ENCODE peak calls at places on chromosomes 13 and 19, in six cellular contexts. One of them, this sample, is unnamed.
A peak's percentile ranks its signal among the peaks of the same experiment; 100 is the strongest.

GRCh38 chr13:114096811-114097503 is 35.5 kb downstream of the RASA3 start:
- DNase-seq in esophagus squamous epithelium: no peak
- DNase-seq in A549: no peak
- DNase-seq in body of pancreas: no peak
- DNase-seq in fibroblast of lung: no peak
- DNase-seq in psoas muscle: peak; percentile 50
- DNase-seq in this sample: no peak

GRCh38 chr19:30792561-30793505 is 420.6 kb downstream of the ZNF536 start:
- DNase-seq in A549: no peak
- DNase-seq in fibroblast of lung: no peak
- DNase-seq in psoas muscle: no peak
- DNase-seq in body of pancreas: no peak
- DNase-seq in esophagus squamous epithelium: no peak
- DNase-seq in this sample: no peak

GRCh38 chr19:48206402-48207093 is 36.1 kb downstream of the ZSWIM9 start:
- DNase-seq in fibroblast of lung: no peak
- DNase-seq in psoas muscle: no peak
- DNase-seq in A549: no peak
- DNase-seq in esophagus squamous epithelium: no peak
- DNase-seq in body of pancreas: no peak
- DNase-seq in this sample: no peak

GRCh38 chr19:41905273-41906002 is 22.5 kb downstream of the ARHGEF1 start:
- DNase-seq in esophagus squamous epithelium: no peak
- DNase-seq in A549: no peak
- DNase-seq in fibroblast of lung: no peak
- DNase-seq in psoas muscle: no peak
- DNase-seq in body of pancreas: no peak
- DNase-seq in this sample: no peak

GRCh38 chr19:44747739-44748425 is 626 bp upstream of the BCL3 start:
- DNase-seq in fibroblast of lung: peak; percentile 70
- DNase-seq in esophagus squamous epithelium: no peak
- DNase-seq in A549: peak; percentile 76
- DNase-seq in psoas muscle: peak; percentile 84
- DNase-seq in body of pancreas: peak; percentile 78
- DNase-seq in this sample: no peak

GRCh38 chr19:55870736-55871135 is 34.4 kb downstream of the NLRP4 start:
- DNase-seq in psoas muscle: no peak
- DNase-seq in esophagus squamous epithelium: no peak
- DNase-seq in fibroblast of lung: no peak
- DNase-seq in A549: no peak
- DNase-seq in body of pancreas: no peak
- DNase-seq in this sample: no peak

GRCh38 chr19:3270908-3271307 is 46.4 kb downstream of the CELF5 start:
- DNase-seq in A549: no peak
- DNase-seq in esophagus squamous epithelium: no peak
- DNase-seq in psoas muscle: no peak
- DNase-seq in fibroblast of lung: peak; percentile 42
- DNase-seq in body of pancreas: no peak
- DNase-seq in this sample: peak; percentile 30

GRCh38 chr19:6125571-6125989 is 9.9 kb upstream of the ACSBG2 start:
- DNase-seq in esophagus squamous epithelium: no peak
- DNase-seq in psoas muscle: no peak
- DNase-seq in fibroblast of lung: peak; percentile 65
- DNase-seq in A549: no peak
- DNase-seq in body of pancreas: peak; percentile 79
- DNase-seq in this sample: peak; percentile 73

GRCh38 chr13:47039106-47039505 is 142.3 kb upstream of the HTR2A start:
- DNase-seq in esophagus squamous epithelium: no peak
- DNase-seq in A549: no peak
- DNase-seq in body of pancreas: no peak
- DNase-seq in psoas muscle: no peak
- DNase-seq in fibroblast of lung: peak; percentile 92
- DNase-seq in this sample: no peak

GRCh38 chr19:39546599-39546998 is 6.6 kb upstream of the EID2 start:
- DNase-seq in fibroblast of lung: no peak
- DNase-seq in esophagus squamous epithelium: no peak
- DNase-seq in psoas muscle: no peak
- DNase-seq in A549: no peak
- DNase-seq in body of pancreas: no peak
- DNase-seq in this sample: no peak

GRCh38 chr13:100513171-100513570 is 75.4 kb downstream of the GGACT start:
- DNase-seq in fibroblast of lung: no peak
- DNase-seq in psoas muscle: no peak
- DNase-seq in esophagus squamous epithelium: no peak
- DNase-seq in A549: no peak
- DNase-seq in body of pancreas: no peak
- DNase-seq in this sample: no peak

GRCh38 chr13:83796364-83796763 is 85.9 kb downstream of the SLITRK1 start:
- DNase-seq in esophagus squamous epithelium: no peak
- DNase-seq in fibroblast of lung: no peak
- DNase-seq in body of pancreas: no peak
- DNase-seq in psoas muscle: no peak
- DNase-seq in A549: no peak
- DNase-seq in this sample: no peak

GRCh38 chr13:50969691-50970090 is 60.1 kb downstream of the RNASEH2B start:
- DNase-seq in esophagus squamous epithelium: no peak
- DNase-seq in fibroblast of lung: peak; percentile 17
- DNase-seq in A549: no peak
- DNase-seq in psoas muscle: no peak
- DNase-seq in body of pancreas: no peak
- DNase-seq in this sample: no peak

GRCh38 chr19:30069535-30070197 is 127.6 kb downstream of the URI1 start:
- DNase-seq in A549: no peak
- DNase-seq in psoas muscle: peak; percentile 20
- DNase-seq in fibroblast of lung: no peak
- DNase-seq in esophagus squamous epithelium: no peak
- DNase-seq in body of pancreas: no peak
- DNase-seq in this sample: no peak

GRCh38 chr19:29003641-29004409 is 209.1 kb downstream of the UQCRFS1 start:
- DNase-seq in body of pancreas: no peak
- DNase-seq in fibroblast of lung: no peak
- DNase-seq in psoas muscle: no peak
- DNase-seq in esophagus squamous epithelium: no peak
- DNase-seq in A549: no peak
- DNase-seq in this sample: no peak

GRCh38 chr13:110387451-110388140 is 80.5 kb downstream of the COL4A2 start:
- DNase-seq in psoas muscle: peak; percentile 61
- DNase-seq in fibroblast of lung: no peak
- DNase-seq in esophagus squamous epithelium: no peak
- DNase-seq in A549: no peak
- DNase-seq in body of pancreas: no peak
- DNase-seq in this sample: no peak

GRCh38 chr19:31338069-31338767 is 11.0 kb downstream of the TSHZ3 start:
- DNase-seq in A549: peak; percentile 55
- DNase-seq in body of pancreas: peak; percentile 53
- DNase-seq in fibroblast of lung: peak; percentile 60
- DNase-seq in psoas muscle: peak; percentile 72
- DNase-seq in esophagus squamous epithelium: no peak
- DNase-seq in this sample: no peak

DNA sequence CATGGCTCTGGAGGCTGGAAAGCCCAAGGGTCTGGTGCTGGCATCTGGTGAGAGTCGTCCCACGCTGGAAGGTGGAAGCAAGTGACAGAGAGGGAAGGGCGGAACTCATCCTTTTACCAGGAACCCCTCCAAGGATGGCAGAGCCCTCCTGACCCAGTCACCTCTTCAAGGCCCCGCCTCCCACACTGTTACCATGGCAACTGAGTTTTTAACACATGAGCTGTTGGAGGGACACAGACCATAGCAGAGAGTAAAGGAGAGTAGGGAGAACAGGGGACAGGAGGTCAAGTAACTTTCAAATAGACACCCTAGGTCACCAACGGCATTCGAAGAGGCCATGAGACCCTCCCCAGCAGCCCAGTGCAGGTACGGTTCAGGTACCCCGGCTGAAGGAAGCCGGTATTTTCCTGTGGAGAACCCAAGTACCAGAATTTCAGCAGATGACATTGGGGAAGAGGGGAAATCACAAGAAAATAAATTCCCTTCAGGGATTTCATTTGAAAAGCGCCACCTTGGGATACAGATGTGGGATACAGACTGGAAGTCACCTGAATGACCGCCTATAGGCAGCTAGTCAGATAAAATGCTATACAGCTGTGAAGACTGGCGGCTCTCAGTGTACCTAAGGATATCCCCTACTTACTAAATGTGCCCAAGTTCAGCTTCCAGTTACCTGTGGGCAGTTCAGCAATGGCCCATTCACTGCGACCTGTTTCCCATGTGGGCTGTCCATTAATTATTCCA is 8.0 kb downstream of the IL17D start:
- DNase-seq in fibroblast of lung: no peak
- DNase-seq in body of pancreas: no peak
- DNase-seq in A549: peak; percentile 22
- DNase-seq in psoas muscle: no peak
- DNase-seq in esophagus squamous epithelium: no peak
- DNase-seq in this sample: no peak
- H3K27ac ChIP-seq in fibroblast of lung: no peak overlapping the region
- H3K27ac ChIP-seq in body of pancreas: no peak overlapping the region
- H3K27ac ChIP-seq in A549: no peak overlapping the region
- H3K27ac ChIP-seq in psoas muscle: peak overlapping the region; percentile 91
- H3K27ac ChIP-seq in esophagus squamous epithelium: no peak overlapping the region
- H3K27ac ChIP-seq in this sample: no peak overlapping the region

DNA sequence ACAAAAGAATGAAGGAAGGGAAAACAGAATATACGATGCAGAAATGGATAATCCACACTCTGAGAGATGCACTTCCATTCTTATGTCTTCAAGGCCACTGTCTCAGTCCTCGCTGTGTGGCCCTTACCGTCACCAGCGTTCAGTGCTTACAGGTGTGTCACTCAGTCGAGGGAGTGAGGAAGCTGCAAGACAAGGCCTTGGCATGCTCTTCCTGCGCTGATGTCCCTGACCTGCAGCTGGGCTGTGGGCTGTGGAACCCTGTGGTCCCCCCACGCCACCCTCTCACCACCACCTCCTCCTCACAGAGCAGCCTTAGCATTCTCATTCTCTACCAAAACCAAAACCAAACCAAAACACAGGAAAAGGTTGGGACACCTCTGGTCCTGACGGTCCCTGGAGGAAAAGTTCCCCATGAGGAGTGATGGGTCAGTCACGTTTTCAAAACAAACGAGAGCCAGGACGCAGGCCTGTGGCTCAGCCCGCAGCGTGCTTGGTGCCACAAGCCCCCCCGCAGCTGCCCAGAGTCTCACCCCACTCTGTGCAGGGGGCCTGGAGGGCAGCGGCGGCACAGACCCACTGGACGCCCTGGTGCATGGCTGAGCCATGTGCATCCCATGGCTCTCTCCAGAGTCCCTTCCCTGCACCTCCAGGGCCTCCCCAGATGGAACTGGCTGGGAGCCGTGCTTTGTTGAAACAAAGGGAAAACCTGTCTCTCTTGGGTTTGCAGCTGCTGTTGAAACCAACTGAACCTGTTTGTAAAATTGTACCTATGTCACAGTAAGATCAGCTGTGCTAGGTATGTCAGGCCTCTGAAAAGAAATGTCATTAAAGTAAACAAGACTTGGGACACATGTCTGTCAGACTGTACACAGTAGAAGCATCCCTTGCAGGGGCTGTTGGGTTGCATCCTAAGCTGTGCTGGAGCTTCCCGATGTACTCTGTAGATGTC is 48.3 kb upstream of the GPR183 start:
- DNase-seq in fibroblast of lung: no peak
- DNase-seq in esophagus squamous epithelium: no peak
- DNase-seq in psoas muscle: peak; percentile 30
- DNase-seq in body of pancreas: no peak
- DNase-seq in A549: no peak
- DNase-seq in this sample: no peak
- H3K27ac ChIP-seq in fibroblast of lung: peak overlapping the region; percentile 55
- H3K27ac ChIP-seq in esophagus squamous epithelium: peak overlapping the region; percentile 88
- H3K27ac ChIP-seq in psoas muscle: peak overlapping the region; percentile 42
- H3K27ac ChIP-seq in body of pancreas: no peak overlapping the region
- H3K27ac ChIP-seq in A549: no peak overlapping the region
- H3K27ac ChIP-seq in this sample: peak overlapping the region; percentile 94

GRCh38 chr19:38250428-38250820 is 5.8 kb downstream of the PPP1R14A start:
- DNase-seq in psoas muscle: no peak
- DNase-seq in esophagus squamous epithelium: no peak
- DNase-seq in fibroblast of lung: no peak
- DNase-seq in A549: no peak
- DNase-seq in body of pancreas: no peak
- DNase-seq in this sample: no peak
- H3K27ac ChIP-seq in psoas muscle: no peak overlapping the region
- H3K27ac ChIP-seq in esophagus squamous epithelium: peak overlapping the region; percentile 92
- H3K27ac ChIP-seq in fibroblast of lung: peak overlapping the region; percentile 14
- H3K27ac ChIP-seq in A549: no peak overlapping the region
- H3K27ac ChIP-seq in body of pancreas: no peak overlapping the region
- H3K27ac ChIP-seq in this sample: no peak overlapping the region

DNA sequence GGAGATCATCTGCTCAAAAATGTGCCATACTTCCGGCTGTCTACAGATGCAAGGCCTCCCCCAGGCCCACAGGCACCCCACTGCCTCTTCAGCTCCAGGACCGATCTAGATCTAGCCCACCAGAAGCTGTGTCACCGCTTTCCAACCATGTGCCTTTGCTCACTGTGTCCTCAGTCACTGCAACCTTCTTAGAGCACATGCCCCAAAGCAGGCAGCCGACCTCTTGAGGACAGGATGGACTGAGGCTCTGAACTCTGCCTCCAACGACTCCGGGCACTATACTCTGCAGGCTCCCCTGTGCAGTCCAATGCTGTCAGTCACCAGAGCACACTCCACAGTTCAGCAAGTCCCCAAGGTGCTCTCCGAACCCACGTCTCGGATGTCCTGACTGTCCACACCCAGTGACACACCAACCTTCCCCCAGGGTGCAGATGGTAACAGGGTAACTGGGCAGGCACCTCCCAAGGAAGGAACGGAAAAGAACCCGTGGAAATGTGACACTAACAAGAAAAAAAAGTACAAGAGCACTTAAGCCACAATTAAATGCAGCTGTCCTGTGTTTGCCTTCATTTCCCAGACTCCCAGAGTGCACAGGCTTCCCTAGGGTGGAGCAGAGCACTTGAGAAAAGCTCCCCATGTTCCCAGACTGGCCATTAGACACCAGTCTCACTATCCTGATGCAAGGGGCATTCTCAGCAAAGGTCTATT is 4.8 kb downstream of the STK24 start:
- DNase-seq in psoas muscle: peak; percentile 69
- DNase-seq in body of pancreas: no peak
- DNase-seq in A549: no peak
- DNase-seq in esophagus squamous epithelium: no peak
- DNase-seq in fibroblast of lung: peak; percentile 44
- DNase-seq in this sample: no peak
- H3K27ac ChIP-seq in psoas muscle: peak overlapping the region; percentile 43
- H3K27ac ChIP-seq in body of pancreas: no peak overlapping the region
- H3K27ac ChIP-seq in A549: peak overlapping the region; percentile 28
- H3K27ac ChIP-seq in esophagus squamous epithelium: peak overlapping the region; percentile 81
- H3K27ac ChIP-seq in fibroblast of lung: peak overlapping the region; percentile 37
- H3K27ac ChIP-seq in this sample: peak overlapping the region; percentile 81